ENCODE peak calls at places on chromosomes 16 and 17, in nine cellular contexts. J is stomach, W is mammary epithelial cell, R is left ventricle myocardium inferior, H is PC-3, Z is body of pancreas, U is cardiac muscle cell, D is thyroid gland, E is IMR-90. Q is an unnamed sample. For H3K4me1, the result is how much of the 10 kb centered on the place peaks cover.

GRCh38 chr16:88449267-88449561 is 3.9 kb upstream of the ZFPM1 start:
- DNase-seq in J (no peak), W (no peak), R (no peak), H (no peak), Z (no peak), U (no peak), D (no peak), E (no peak), Q (no peak)

GRCh38 chr16:49650603-49651002 is 205.3 kb downstream of the ZNF423 start:
- DNase-seq in J (no peak), W (no peak), R (no peak), H (no peak), Z (no peak), U (no peak), D (no peak), E (no peak), Q (no peak)

GRCh38 chr16:14362774-14363371 is 267.2 kb downstream of the PARN start:
- DNase-seq in J (no peak), W (peak), R (no peak), H (no peak), Z (no peak), U (no peak), D (no peak), E (peak), Q (no peak)

GRCh38 chr16:52634101-52634500 is 87.2 kb upstream of the TOX3 start:
- DNase-seq in J (no peak), W (no peak), R (no peak), H (no peak), Z (no peak), U (no peak), D (no peak), E (no peak), Q (no peak)

GRCh38 chr17:5138616-5139453 is 23.0 kb downstream of the USP6 start:
- DNase-seq in J (no peak), W (no peak), R (no peak), H (no peak), Z (no peak), U (no peak), D (no peak), E (no peak), Q (no peak)

GRCh38 chr16:79186196-79186595 is 414.3 kb downstream of the MAF start:
- DNase-seq in J (no peak), W (no peak), R (no peak), H (no peak), Z (no peak), U (peak), D (no peak), E (no peak), Q (peak)

GRCh38 chr17:18314059-18314730 is 599 bp downstream of the TOP3A start:
- DNase-seq in J (no peak), W (no peak), R (no peak), H (peak), Z (peak), U (peak), D (peak), E (peak), Q (no peak)

GRCh38 chr16:69402448-69402847 is 16.6 kb upstream of the TERF2 start:
- DNase-seq in J (no peak), W (no peak), R (no peak), H (no peak), Z (no peak), U (no peak), D (no peak), E (no peak), Q (no peak)

GRCh38 chr17:62587554-62587953 is 39.9 kb upstream of the MRC2 start:
- DNase-seq in J (no peak), W (no peak), R (no peak), H (no peak), Z (no peak), U (no peak), D (peak), E (no peak), Q (no peak)

GRCh38 chr17:7309628-7310027 is 2.2 kb downstream of the EIF5A start:
- DNase-seq in J (no peak), W (no peak), R (no peak), H (no peak), Z (no peak), U (no peak), D (no peak), E (no peak), Q (no peak)

DNA sequence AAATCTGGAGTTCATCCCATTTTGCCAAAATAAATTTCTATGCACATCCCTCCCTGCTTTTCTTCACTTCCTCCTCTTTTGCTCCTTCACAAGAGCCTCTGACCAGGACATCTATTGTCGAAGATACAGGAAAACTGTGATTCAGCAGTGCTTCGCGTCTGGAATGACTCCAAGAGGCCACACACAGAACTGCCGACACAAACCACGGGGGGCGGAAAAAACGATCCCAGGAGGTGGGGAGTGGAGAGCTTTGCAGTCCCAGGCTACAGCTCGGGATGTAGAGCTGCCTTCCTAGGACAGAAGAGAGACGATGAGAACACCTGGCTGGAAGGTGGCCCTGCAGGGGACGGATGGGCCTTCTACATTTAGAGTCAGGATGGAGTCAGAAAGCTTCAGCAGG is 102.8 kb downstream of the XYLT1 start:
- DNase-seq in J (no peak), W (no peak), R (no peak), H (no peak), Z (peak), U (peak), D (no peak), E (peak), Q (no peak)
- H3K4me1 ChIP-seq in J (under half), W (under half), R (under half), H (under half), Z (under half), U (under half), D (half or more), E (under half), Q (under half)

GRCh38 chr17:35555695-35556094 is 4.9 kb downstream of the SLFN14 start:
- DNase-seq in J (no peak), W (no peak), R (no peak), H (peak), Z (no peak), U (no peak), D (no peak), E (no peak), Q (no peak)
- TF ChIP-seq CTCF in J (no peak), W (peak), R (peak), H (peak), Z (no peak), U (peak), D (no peak), E (peak), Q (no peak)

GRCh38 chr17:76579281-76579680 is 6.4 kb downstream of the ST6GALNAC2 start:
- DNase-seq in J (no peak), W (no peak), R (no peak), H (no peak), Z (no peak), U (no peak), D (no peak), E (no peak), Q (no peak)
- H3K27ac ChIP-seq in J (no peak), W (peak), R (no peak), H (no peak), Z (no peak), U (no peak), D (no peak), E (no peak), Q (no peak)

GRCh38 chr17:39926588-39927100 is 757 bp downstream of the ORMDL3 start:
- DNase-seq in J (peak), W (peak), R (peak), H (peak), Z (peak), U (peak), D (peak), E (no peak), Q (peak)

GRCh38 chr17:39924691-39925055 is 2.7 kb downstream of the ORMDL3 start:
- DNase-seq in J (no peak), W (no peak), R (no peak), H (no peak), Z (no peak), U (no peak), D (no peak), E (no peak), Q (no peak)

GRCh38 chr17:39923836-39924690 is 3.3 kb downstream of the ORMDL3 start:
- DNase-seq in J (no peak), W (no peak), R (no peak), H (peak), Z (no peak), U (peak), D (no peak), E (peak), Q (peak)

GRCh38 chr17:39926135-39926587 is 1.2 kb downstream of the ORMDL3 start:
- DNase-seq in J (no peak), W (no peak), R (no peak), H (no peak), Z (no peak), U (no peak), D (no peak), E (no peak), Q (no peak)

DNA sequence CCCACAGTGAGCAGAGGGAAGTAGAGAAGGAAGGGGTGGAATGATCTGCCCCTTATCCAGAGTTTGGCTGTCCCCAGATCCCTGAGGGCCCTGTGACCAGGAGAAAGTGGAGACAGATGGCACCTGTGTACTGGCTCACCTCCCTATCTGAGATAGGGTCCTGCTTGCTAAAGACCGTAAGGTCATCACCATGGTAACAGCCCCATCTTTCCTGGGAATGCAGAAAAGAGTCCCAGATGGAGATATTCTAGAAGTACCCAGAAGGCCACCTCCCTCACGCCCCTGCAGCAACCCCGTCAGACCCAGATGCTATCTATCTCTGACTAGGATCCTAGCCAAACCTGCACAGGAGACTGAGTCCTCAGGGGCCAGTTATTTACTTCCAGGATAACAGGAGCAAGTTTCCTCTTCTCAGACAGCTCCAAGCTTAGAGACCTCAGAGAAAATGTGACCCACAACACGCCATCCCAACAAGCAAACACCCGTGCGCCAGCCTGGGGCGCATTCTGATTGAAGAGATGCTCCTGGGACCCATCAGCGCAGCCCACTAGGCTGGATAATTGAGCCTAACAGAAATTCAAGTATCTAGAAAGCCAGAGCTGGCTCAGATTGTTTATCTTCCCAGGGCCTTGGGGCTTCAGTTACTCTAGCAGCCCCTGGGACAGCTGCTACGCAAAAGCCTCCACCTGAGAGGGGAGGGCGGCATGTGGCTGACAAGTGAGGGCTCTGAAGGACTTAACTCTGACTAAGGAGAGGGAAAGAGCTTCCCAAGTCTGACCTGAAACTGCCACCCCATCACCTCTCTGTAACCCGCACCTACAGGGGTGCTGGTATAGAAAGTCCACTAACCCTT is 1.9 kb downstream of the ORMDL3 start:
- DNase-seq in J (no peak), W (no peak), R (no peak), H (no peak), Z (no peak), U (peak), D (no peak), E (no peak), Q (no peak)
- H3K4me1 ChIP-seq in J (under half), W (under half), R (half or more), H (under half), Z (under half), U (under half), D (under half), E (under half), Q (half or more)

GRCh38 chr17:40564883-40565744 is at the start of gene CCR7:
- DNase-seq in J (peak), W (no peak), R (no peak), H (no peak), Z (no peak), U (no peak), D (no peak), E (no peak), Q (no peak)
- TF ChIP-seq CTCF in J (no peak), W (no peak), R (no peak), H (no peak), Z (no peak), U (no peak), D (no peak), E (no peak), Q (no peak)

GRCh38 chr16:11963706-11964105 is 1.3 kb upstream of the TNFRSF17 start:
- DNase-seq in J (no peak), W (no peak), R (no peak), H (no peak), Z (no peak), U (no peak), D (no peak), E (no peak), Q (no peak)
- H3K27ac ChIP-seq in J (no peak), W (no peak), R (no peak), H (no peak), Z (no peak), U (no peak), D (peak), E (no peak), Q (no peak)

GRCh38 chr17:47276868-47277267 is 23.2 kb downstream of the ITGB3 start:
- DNase-seq in J (peak), W (peak), R (peak), H (peak), Z (peak), U (peak), D (peak), E (peak), Q (peak)
- H3K4me1 ChIP-seq in J (under half), W (half or more), R (half or more), H (under half), Z (under half), U (under half), D (half or more), E (half or more), Q (half or more)

GRCh38 chr17:57436565-57436964 is 180.2 kb downstream of the MSI2 start:
- DNase-seq in J (no peak), W (no peak), R (no peak), H (no peak), Z (no peak), U (no peak), D (no peak), E (no peak), Q (no peak)

GRCh38 chr17:57440522-57441269 is 184.4 kb downstream of the MSI2 start:
- DNase-seq in J (peak), W (peak), R (peak), H (peak), Z (peak), U (peak), D (peak), E (peak), Q (peak)

GRCh38 chr17:57434361-57434760 is 178.0 kb downstream of the MSI2 start:
- DNase-seq in J (no peak), W (no peak), R (no peak), H (no peak), Z (no peak), U (no peak), D (no peak), E (no peak), Q (no peak)

GRCh38 chr17:57441270-57441600 is 184.9 kb downstream of the MSI2 start:
- DNase-seq in J (no peak), W (no peak), R (no peak), H (no peak), Z (no peak), U (no peak), D (no peak), E (no peak), Q (no peak)

GRCh38 chr17:57438031-57438731 is 181.9 kb downstream of the MSI2 start:
- DNase-seq in J (no peak), W (no peak), R (no peak), H (no peak), Z (no peak), U (no peak), D (no peak), E (no peak), Q (no peak)
- TF ChIP-seq CTCF in J (no peak), W (no peak), R (no peak), H (no peak), Z (no peak), U (no peak), D (no peak), E (no peak), Q (no peak)

Q was measured in heart left ventricle.